ENCODE peak calls at places on chromosome 13, in eight cellular contexts. R is stimulated activated CD4-positive, alpha-beta T cell treated with anti-CD3 and anti-CD28 coated beads, Interleukin-2, amount 100 ng/mL, for 48 hours; F is NCI-H2029; I is NCI-H1105; W is heart right ventricle; P is activated CD4-positive, alpha-beta T cell treated with anti-CD3 and anti-CD28 coated beads, Interleukin-2, amount 50 U/mL, for 1 hour; A is NCI-H146; J is Karpas-422. L is an unnamed sample.

GRCh38 chr13:99756281-99756680 is 215.3 kb downstream of the ZIC5 start:
- DNase-seq in R (no peak), F (no peak), I (no peak), W (no peak), P (no peak), A (no peak), J (no peak), L (no peak)

GRCh38 chr13:20882206-20882605 is 20.3 kb downstream of the XPO4 start:
- DNase-seq in R (no peak), F (no peak), I (no peak), W (no peak), P (no peak), A (no peak), J (no peak), L (no peak)

GRCh38 chr13:98998831-98999634 is 21.2 kb upstream of the DOCK9 start:
- DNase-seq in R (no peak), F (no peak), I (no peak), W (no peak), P (peak; percentile 14), A (no peak), J (no peak), L (no peak)

GRCh38 chr13:36412736-36413135 is 19.6 kb upstream of the CCNA1 start:
- DNase-seq in R (no peak), F (no peak), I (no peak), W (no peak), P (no peak), A (no peak), J (no peak), L (no peak)

GRCh38 chr13:94886191-94886590 is 173.8 kb upstream of the SOX21 start:
- DNase-seq in R (no peak), F (no peak), I (no peak), W (no peak), P (no peak), A (no peak), J (no peak), L (no peak)

GRCh38 chr13:25300861-25301346 is 521 bp upstream of the NUP58 start:
- DNase-seq in R (no peak), F (no peak), I (no peak), W (peak; percentile 46), P (peak; percentile 14), A (peak; percentile 45), J (no peak), L (peak; percentile 20)

GRCh38 chr13:101121608-101122007 is 294.7 kb downstream of the NALCN start:
- DNase-seq in R (no peak), F (no peak), I (no peak), W (no peak), P (no peak), A (no peak), J (no peak), L (no peak)

GRCh38 chr13:98783856-98784478 is 31.5 kb upstream of the SLC15A1 start:
- DNase-seq in R (no peak), F (no peak), I (no peak), W (no peak), P (no peak), A (no peak), J (no peak), L (no peak)

GRCh38 chr13:73428137-73428536 is 369.3 kb downstream of the KLF5 start:
- DNase-seq in R (no peak), F (no peak), I (no peak), W (no peak), P (no peak), A (no peak), J (no peak), L (no peak)

GRCh38 chr13:63209330-63210017 is 1793.8 kb upstream of the PCDH20 start:
- DNase-seq in R (no peak), F (no peak), I (no peak), W (no peak), P (no peak), A (no peak), J (no peak), L (no peak)

GRCh38 chr13:104678161-104678560 is 1611.9 kb upstream of the SLC10A2 start:
- DNase-seq in R (no peak), F (no peak), I (no peak), W (no peak), P (no peak), A (no peak), J (no peak), L (no peak)

GRCh38 chr13:38309397-38309796 is 40.3 kb upstream of the UFM1 start:
- DNase-seq in R (no peak), F (no peak), I (no peak), W (no peak), P (no peak), A (no peak), J (no peak), L (no peak)

GRCh38 chr13:33289966-33290365 is 4.4 kb upstream of the STARD13 start:
- DNase-seq in R (no peak), F (no peak), I (no peak), W (no peak), P (no peak), A (no peak), J (no peak), L (no peak)

GRCh38 chr13:53018690-53019647 is 9.6 kb upstream of the OLFM4 start:
- DNase-seq in R (no peak), F (no peak), I (no peak), W (no peak), P (no peak), A (no peak), J (no peak), L (no peak)

GRCh38 chr13:27997904-27998522 is 9.5 kb upstream of the URAD start:
- DNase-seq in R (no peak), F (no peak), I (no peak), W (peak; percentile 31), P (no peak), A (peak; percentile 16), J (peak; percentile 79), L (no peak)

GRCh38 chr13:30713133-30713532 is 22.2 kb upstream of the ALOX5AP start:
- DNase-seq in R (no peak), F (no peak), I (no peak), W (no peak), P (no peak), A (no peak), J (peak; percentile 42), L (no peak)

GRCh38 chr13:98975822-98976261 is 2.0 kb downstream of the DOCK9 start:
- DNase-seq in R (no peak), F (no peak), I (no peak), W (no peak), P (no peak), A (peak; percentile 36), J (no peak), L (no peak)

GRCh38 chr13:99516153-99516929 is 15.1 kb downstream of the TM9SF2 start:
- DNase-seq in R (no peak), F (no peak), I (no peak), W (no peak), P (no peak), A (no peak), J (no peak), L (no peak)

GRCh38 chr13:23696610-23697009 is 126.4 kb downstream of the TNFRSF19 start:
- DNase-seq in R (no peak), F (no peak), I (no peak), W (no peak), P (no peak), A (no peak), J (no peak), L (no peak)

GRCh38 chr13:78595458-78595818 is 7.9 kb downstream of the POU4F1 start:
- DNase-seq in R (no peak), F (no peak), I (no peak), W (no peak), P (no peak), A (no peak), J (no peak), L (no peak)

GRCh38 chr13:113924184-113924583 is 49.7 kb downstream of the C13orf46 start:
- DNase-seq in R (no peak), F (no peak), I (no peak), W (no peak), P (no peak), A (no peak), J (no peak), L (no peak)

GRCh38 chr13:79853258-79853657 is 372.3 kb downstream of the NDFIP2 start:
- DNase-seq in R (no peak), F (no peak), I (no peak), W (no peak), P (no peak), A (no peak), J (no peak), L (no peak)

GRCh38 chr13:25916119-25916518 is 135.7 kb downstream of the SHISA2 start:
- DNase-seq in R (no peak), F (no peak), I (no peak), W (no peak), P (no peak), A (no peak), J (no peak), L (no peak)

GRCh38 chr13:112711528-112712265 is 21.9 kb downstream of the ATP11A start:
- DNase-seq in R (peak; percentile 13), F (peak; percentile 39), I (no peak), W (peak; percentile 69), P (no peak), A (peak; percentile 54), J (no peak), L (no peak)

GRCh38 chr13:40984670-40985366 is 34.3 kb downstream of the ELF1 start:
- DNase-seq in R (no peak), F (peak; percentile 21), I (no peak), W (no peak), P (no peak), A (no peak), J (peak; percentile 80), L (no peak)

GRCh38 chr13:33016414-33017409 is at the start of gene KL:
- DNase-seq in R (no peak), F (no peak), I (no peak), W (peak; percentile 49), P (no peak), A (peak; percentile 70), J (peak; percentile 1), L (no peak)

GRCh38 chr13:113207890-113208423 is 512 bp downstream of the PCID2 start:
- DNase-seq in R (no peak), F (no peak), I (peak; percentile 30), W (peak; percentile 39), P (no peak), A (peak; percentile 68), J (peak; percentile 62), L (no peak)

GRCh38 chr13:111114362-111115050 is 604 bp upstream of the ARHGEF7 start:
- DNase-seq in R (no peak), F (peak; percentile 74), I (peak; percentile 38), W (peak; percentile 60), P (peak; percentile 23), A (peak; percentile 36), J (no peak), L (peak; percentile 40)

GRCh38 chr13:112102243-112102642 is 35.3 kb downstream of the SOX1 start:
- DNase-seq in R (no peak), F (no peak), I (peak; percentile 44), W (no peak), P (no peak), A (peak; percentile 65), J (peak; percentile 47), L (no peak)

GRCh38 chr13:83881917-83882625 is at the start of gene SLITRK1:
- DNase-seq in R (no peak), F (no peak), I (no peak), W (peak; percentile 35), P (no peak), A (peak; percentile 83), J (no peak), L (peak; percentile 75)

GRCh38 chr13:113088691-113089020 is 16.9 kb upstream of the F7 start:
- DNase-seq in R (no peak), F (no peak), I (no peak), W (no peak), P (no peak), A (no peak), J (no peak), L (no peak)

GRCh38 chr13:32988588-32989256 is 27.5 kb upstream of the KL start:
- DNase-seq in R (no peak), F (no peak), I (no peak), W (no peak), P (no peak), A (peak; percentile 5), J (peak; percentile 44), L (no peak)

GRCh38 chr13:45367358-45367757 is 26.4 kb upstream of the TPT1 start:
- DNase-seq in R (peak; percentile 76), F (peak; percentile 53), I (no peak), W (peak; percentile 24), P (peak; percentile 86), A (peak; percentile 45), J (peak; percentile 66), L (no peak)

GRCh38 chr13:62387642-62388041 is 972.0 kb upstream of the PCDH20 start:
- DNase-seq in R (no peak), F (no peak), I (no peak), W (no peak), P (no peak), A (peak; percentile 44), J (peak; percentile 69), L (no peak)

L was measured in posterior cingulate gyrus.